ENCODE peak calls at places on chromosomes 16 and 17, in seven cellular contexts. One of them, this sample, is unnamed.

GRCh38 chr17:42535400-42536047 is 517 bp upstream of the NAGLU start:
- DNase-seq in stimulated activated CD4-positive, alpha-beta T cell treated with anti-CD3 and anti-CD28 coated beads, Interleukin-2, amount 100 ng/mL, for 24 hours: no peak
- DNase-seq in AG04450: no peak
- DNase-seq in fibroblast of the conjunctiva: no peak
- DNase-seq in CD8-positive, alpha-beta memory T cell: no peak
- DNase-seq in CD8-positive, alpha-beta T cell: no peak
- DNase-seq in cardiac fibroblast: no peak
- DNase-seq in this sample: no peak

GRCh38 chr17:1703063-1703462 is 7.1 kb downstream of the TLCD2 start:
- DNase-seq in stimulated activated CD4-positive, alpha-beta T cell treated with anti-CD3 and anti-CD28 coated beads, Interleukin-2, amount 100 ng/mL, for 24 hours: no peak
- DNase-seq in AG04450: no peak
- DNase-seq in fibroblast of the conjunctiva: no peak
- DNase-seq in CD8-positive, alpha-beta memory T cell: no peak
- DNase-seq in CD8-positive, alpha-beta T cell: no peak
- DNase-seq in cardiac fibroblast: peak
- DNase-seq in this sample: no peak

GRCh38 chr16:49934557-49935260 is 78.8 kb upstream of the ZNF423 start:
- DNase-seq in stimulated activated CD4-positive, alpha-beta T cell treated with anti-CD3 and anti-CD28 coated beads, Interleukin-2, amount 100 ng/mL, for 24 hours: no peak
- DNase-seq in AG04450: no peak
- DNase-seq in fibroblast of the conjunctiva: no peak
- DNase-seq in CD8-positive, alpha-beta memory T cell: no peak
- DNase-seq in CD8-positive, alpha-beta T cell: no peak
- DNase-seq in cardiac fibroblast: no peak
- DNase-seq in this sample: no peak

GRCh38 chr16:69836252-69836651 is 74.1 kb downstream of the WWP2 start:
- DNase-seq in stimulated activated CD4-positive, alpha-beta T cell treated with anti-CD3 and anti-CD28 coated beads, Interleukin-2, amount 100 ng/mL, for 24 hours: no peak
- DNase-seq in AG04450: no peak
- DNase-seq in fibroblast of the conjunctiva: no peak
- DNase-seq in CD8-positive, alpha-beta memory T cell: no peak
- DNase-seq in CD8-positive, alpha-beta T cell: no peak
- DNase-seq in cardiac fibroblast: no peak
- DNase-seq in this sample: no peak

GRCh38 chr16:64412578-64413280 is 709.1 kb downstream of the CDH11 start:
- DNase-seq in stimulated activated CD4-positive, alpha-beta T cell treated with anti-CD3 and anti-CD28 coated beads, Interleukin-2, amount 100 ng/mL, for 24 hours: no peak
- DNase-seq in AG04450: no peak
- DNase-seq in fibroblast of the conjunctiva: no peak
- DNase-seq in CD8-positive, alpha-beta memory T cell: no peak
- DNase-seq in CD8-positive, alpha-beta T cell: no peak
- DNase-seq in cardiac fibroblast: peak
- DNase-seq in this sample: no peak

GRCh38 chr16:51317575-51317974 is 166.5 kb upstream of the SALL1 start:
- DNase-seq in stimulated activated CD4-positive, alpha-beta T cell treated with anti-CD3 and anti-CD28 coated beads, Interleukin-2, amount 100 ng/mL, for 24 hours: no peak
- DNase-seq in AG04450: no peak
- DNase-seq in fibroblast of the conjunctiva: no peak
- DNase-seq in CD8-positive, alpha-beta memory T cell: no peak
- DNase-seq in CD8-positive, alpha-beta T cell: no peak
- DNase-seq in cardiac fibroblast: no peak
- DNase-seq in this sample: no peak

GRCh38 chr16:24778676-24779075 is 49.2 kb downstream of the TNRC6A start:
- DNase-seq in stimulated activated CD4-positive, alpha-beta T cell treated with anti-CD3 and anti-CD28 coated beads, Interleukin-2, amount 100 ng/mL, for 24 hours: no peak
- DNase-seq in AG04450: no peak
- DNase-seq in fibroblast of the conjunctiva: no peak
- DNase-seq in CD8-positive, alpha-beta memory T cell: no peak
- DNase-seq in CD8-positive, alpha-beta T cell: no peak
- DNase-seq in cardiac fibroblast: no peak
- DNase-seq in this sample: no peak

GRCh38 chr17:43559161-43559816 is 13.1 kb upstream of the ETV4 start:
- DNase-seq in stimulated activated CD4-positive, alpha-beta T cell treated with anti-CD3 and anti-CD28 coated beads, Interleukin-2, amount 100 ng/mL, for 24 hours: no peak
- DNase-seq in AG04450: no peak
- DNase-seq in fibroblast of the conjunctiva: no peak
- DNase-seq in CD8-positive, alpha-beta memory T cell: no peak
- DNase-seq in CD8-positive, alpha-beta T cell: no peak
- DNase-seq in cardiac fibroblast: no peak
- DNase-seq in this sample: no peak

GRCh38 chr16:11327277-11328171 is 17.7 kb upstream of the RMI2 start:
- DNase-seq in stimulated activated CD4-positive, alpha-beta T cell treated with anti-CD3 and anti-CD28 coated beads, Interleukin-2, amount 100 ng/mL, for 24 hours: no peak
- DNase-seq in AG04450: no peak
- DNase-seq in fibroblast of the conjunctiva: no peak
- DNase-seq in CD8-positive, alpha-beta memory T cell: no peak
- DNase-seq in CD8-positive, alpha-beta T cell: no peak
- DNase-seq in cardiac fibroblast: no peak
- DNase-seq in this sample: no peak

GRCh38 chr17:75685508-75685907 is 18.4 kb downstream of the SAP30BP start:
- DNase-seq in stimulated activated CD4-positive, alpha-beta T cell treated with anti-CD3 and anti-CD28 coated beads, Interleukin-2, amount 100 ng/mL, for 24 hours: no peak
- DNase-seq in AG04450: no peak
- DNase-seq in fibroblast of the conjunctiva: no peak
- DNase-seq in CD8-positive, alpha-beta memory T cell: no peak
- DNase-seq in CD8-positive, alpha-beta T cell: no peak
- DNase-seq in cardiac fibroblast: no peak
- DNase-seq in this sample: no peak

GRCh38 chr17:3679186-3680126 is 10.8 kb downstream of the EMC6 start:
- DNase-seq in stimulated activated CD4-positive, alpha-beta T cell treated with anti-CD3 and anti-CD28 coated beads, Interleukin-2, amount 100 ng/mL, for 24 hours: no peak
- DNase-seq in AG04450: no peak
- DNase-seq in fibroblast of the conjunctiva: no peak
- DNase-seq in CD8-positive, alpha-beta memory T cell: no peak
- DNase-seq in CD8-positive, alpha-beta T cell: no peak
- DNase-seq in cardiac fibroblast: no peak
- DNase-seq in this sample: no peak

GRCh38 chr17:79027925-79028491 is 4.0 kb downstream of the C1QTNF1 start:
- DNase-seq in stimulated activated CD4-positive, alpha-beta T cell treated with anti-CD3 and anti-CD28 coated beads, Interleukin-2, amount 100 ng/mL, for 24 hours: no peak
- DNase-seq in AG04450: no peak
- DNase-seq in fibroblast of the conjunctiva: peak
- DNase-seq in CD8-positive, alpha-beta memory T cell: no peak
- DNase-seq in CD8-positive, alpha-beta T cell: no peak
- DNase-seq in cardiac fibroblast: peak
- DNase-seq in this sample: no peak

GRCh38 chr17:76382803-76383644 is 1.4 kb upstream of the SPHK1 start:
- DNase-seq in stimulated activated CD4-positive, alpha-beta T cell treated with anti-CD3 and anti-CD28 coated beads, Interleukin-2, amount 100 ng/mL, for 24 hours: peak
- DNase-seq in AG04450: no peak
- DNase-seq in fibroblast of the conjunctiva: no peak
- DNase-seq in CD8-positive, alpha-beta memory T cell: peak
- DNase-seq in CD8-positive, alpha-beta T cell: peak
- DNase-seq in cardiac fibroblast: peak
- DNase-seq in this sample: no peak

GRCh38 chr17:45895304-45895968 is 1.1 kb downstream of the MAPT start:
- DNase-seq in stimulated activated CD4-positive, alpha-beta T cell treated with anti-CD3 and anti-CD28 coated beads, Interleukin-2, amount 100 ng/mL, for 24 hours: peak
- DNase-seq in AG04450: no peak
- DNase-seq in fibroblast of the conjunctiva: no peak
- DNase-seq in CD8-positive, alpha-beta memory T cell: no peak
- DNase-seq in CD8-positive, alpha-beta T cell: peak
- DNase-seq in cardiac fibroblast: peak
- DNase-seq in this sample: peak

GRCh38 chr16:63080736-63081135 is 1044.5 kb upstream of the CDH8 start:
- DNase-seq in stimulated activated CD4-positive, alpha-beta T cell treated with anti-CD3 and anti-CD28 coated beads, Interleukin-2, amount 100 ng/mL, for 24 hours: no peak
- DNase-seq in AG04450: no peak
- DNase-seq in fibroblast of the conjunctiva: no peak
- DNase-seq in CD8-positive, alpha-beta memory T cell: no peak
- DNase-seq in CD8-positive, alpha-beta T cell: no peak
- DNase-seq in cardiac fibroblast: no peak
- DNase-seq in this sample: no peak

GRCh38 chr16:9859706-9860105 is 322.5 kb downstream of the GRIN2A start:
- DNase-seq in stimulated activated CD4-positive, alpha-beta T cell treated with anti-CD3 and anti-CD28 coated beads, Interleukin-2, amount 100 ng/mL, for 24 hours: no peak
- DNase-seq in AG04450: no peak
- DNase-seq in fibroblast of the conjunctiva: no peak
- DNase-seq in CD8-positive, alpha-beta memory T cell: no peak
- DNase-seq in CD8-positive, alpha-beta T cell: no peak
- DNase-seq in cardiac fibroblast: no peak
- DNase-seq in this sample: no peak

GRCh38 chr16:35011-35775 is 18.2 kb downstream of the POLR3K start:
- DNase-seq in stimulated activated CD4-positive, alpha-beta T cell treated with anti-CD3 and anti-CD28 coated beads, Interleukin-2, amount 100 ng/mL, for 24 hours: no peak
- DNase-seq in AG04450: no peak
- DNase-seq in fibroblast of the conjunctiva: no peak
- DNase-seq in CD8-positive, alpha-beta memory T cell: no peak
- DNase-seq in CD8-positive, alpha-beta T cell: no peak
- DNase-seq in cardiac fibroblast: no peak
- DNase-seq in this sample: peak

GRCh38 chr16:23374721-23375120 is 72.6 kb downstream of the SCNN1B start:
- DNase-seq in stimulated activated CD4-positive, alpha-beta T cell treated with anti-CD3 and anti-CD28 coated beads, Interleukin-2, amount 100 ng/mL, for 24 hours: no peak
- DNase-seq in AG04450: no peak
- DNase-seq in fibroblast of the conjunctiva: no peak
- DNase-seq in CD8-positive, alpha-beta memory T cell: no peak
- DNase-seq in CD8-positive, alpha-beta T cell: no peak
- DNase-seq in cardiac fibroblast: no peak
- DNase-seq in this sample: no peak

GRCh38 chr16:57191056-57191536 is 5.0 kb downstream of the RSPRY1 start:
- DNase-seq in stimulated activated CD4-positive, alpha-beta T cell treated with anti-CD3 and anti-CD28 coated beads, Interleukin-2, amount 100 ng/mL, for 24 hours: no peak
- DNase-seq in AG04450: no peak
- DNase-seq in fibroblast of the conjunctiva: peak
- DNase-seq in CD8-positive, alpha-beta memory T cell: no peak
- DNase-seq in CD8-positive, alpha-beta T cell: no peak
- DNase-seq in cardiac fibroblast: peak
- DNase-seq in this sample: no peak

GRCh38 chr17:4554441-4554996 is 665 bp downstream of the MYBBP1A start:
- DNase-seq in stimulated activated CD4-positive, alpha-beta T cell treated with anti-CD3 and anti-CD28 coated beads, Interleukin-2, amount 100 ng/mL, for 24 hours: no peak
- DNase-seq in AG04450: no peak
- DNase-seq in fibroblast of the conjunctiva: no peak
- DNase-seq in CD8-positive, alpha-beta memory T cell: no peak
- DNase-seq in CD8-positive, alpha-beta T cell: no peak
- DNase-seq in cardiac fibroblast: no peak
- DNase-seq in this sample: no peak

GRCh38 chr16:49675417-49675816 is 180.5 kb downstream of the ZNF423 start:
- DNase-seq in stimulated activated CD4-positive, alpha-beta T cell treated with anti-CD3 and anti-CD28 coated beads, Interleukin-2, amount 100 ng/mL, for 24 hours: no peak
- DNase-seq in AG04450: no peak
- DNase-seq in fibroblast of the conjunctiva: no peak
- DNase-seq in CD8-positive, alpha-beta memory T cell: no peak
- DNase-seq in CD8-positive, alpha-beta T cell: no peak
- DNase-seq in cardiac fibroblast: no peak
- DNase-seq in this sample: no peak

GRCh38 chr17:3812771-3813170 is 11.8 kb upstream of the ITGAE start:
- DNase-seq in stimulated activated CD4-positive, alpha-beta T cell treated with anti-CD3 and anti-CD28 coated beads, Interleukin-2, amount 100 ng/mL, for 24 hours: no peak
- DNase-seq in AG04450: no peak
- DNase-seq in fibroblast of the conjunctiva: no peak
- DNase-seq in CD8-positive, alpha-beta memory T cell: no peak
- DNase-seq in CD8-positive, alpha-beta T cell: no peak
- DNase-seq in cardiac fibroblast: no peak
- DNase-seq in this sample: no peak

GRCh38 chr16:346587-346986 is 5.9 kb downstream of the AXIN1 start:
- DNase-seq in stimulated activated CD4-positive, alpha-beta T cell treated with anti-CD3 and anti-CD28 coated beads, Interleukin-2, amount 100 ng/mL, for 24 hours: no peak
- DNase-seq in AG04450: no peak
- DNase-seq in fibroblast of the conjunctiva: no peak
- DNase-seq in CD8-positive, alpha-beta memory T cell: no peak
- DNase-seq in CD8-positive, alpha-beta T cell: no peak
- DNase-seq in cardiac fibroblast: no peak
- DNase-seq in this sample: no peak

GRCh38 chr17:1643999-1644492 is 1.5 kb downstream of the SCARF1 start:
- DNase-seq in stimulated activated CD4-positive, alpha-beta T cell treated with anti-CD3 and anti-CD28 coated beads, Interleukin-2, amount 100 ng/mL, for 24 hours: no peak
- DNase-seq in AG04450: no peak
- DNase-seq in fibroblast of the conjunctiva: no peak
- DNase-seq in CD8-positive, alpha-beta memory T cell: no peak
- DNase-seq in CD8-positive, alpha-beta T cell: no peak
- DNase-seq in cardiac fibroblast: peak
- DNase-seq in this sample: no peak

GRCh38 chr16:11389083-11389482 is 43.8 kb downstream of the RMI2 start:
- DNase-seq in stimulated activated CD4-positive, alpha-beta T cell treated with anti-CD3 and anti-CD28 coated beads, Interleukin-2, amount 100 ng/mL, for 24 hours: no peak
- DNase-seq in AG04450: no peak
- DNase-seq in fibroblast of the conjunctiva: no peak
- DNase-seq in CD8-positive, alpha-beta memory T cell: no peak
- DNase-seq in CD8-positive, alpha-beta T cell: no peak
- DNase-seq in cardiac fibroblast: no peak
- DNase-seq in this sample: no peak

GRCh38 chr17:72122668-72123495 is 2.1 kb downstream of the SOX9 start:
- DNase-seq in stimulated activated CD4-positive, alpha-beta T cell treated with anti-CD3 and anti-CD28 coated beads, Interleukin-2, amount 100 ng/mL, for 24 hours: no peak
- DNase-seq in AG04450: no peak
- DNase-seq in fibroblast of the conjunctiva: no peak
- DNase-seq in CD8-positive, alpha-beta memory T cell: no peak
- DNase-seq in CD8-positive, alpha-beta T cell: no peak
- DNase-seq in cardiac fibroblast: peak
- DNase-seq in this sample: peak

GRCh38 chr17:9729735-9730420 is 61.5 kb downstream of the DHRS7C start:
- DNase-seq in stimulated activated CD4-positive, alpha-beta T cell treated with anti-CD3 and anti-CD28 coated beads, Interleukin-2, amount 100 ng/mL, for 24 hours: no peak
- DNase-seq in AG04450: no peak
- DNase-seq in fibroblast of the conjunctiva: no peak
- DNase-seq in CD8-positive, alpha-beta memory T cell: no peak
- DNase-seq in CD8-positive, alpha-beta T cell: no peak
- DNase-seq in cardiac fibroblast: peak
- DNase-seq in this sample: no peak

GRCh38 chr16:2243781-2244180 is 7.5 kb downstream of the DNASE1L2 start:
- DNase-seq in stimulated activated CD4-positive, alpha-beta T cell treated with anti-CD3 and anti-CD28 coated beads, Interleukin-2, amount 100 ng/mL, for 24 hours: no peak
- DNase-seq in AG04450: no peak
- DNase-seq in fibroblast of the conjunctiva: no peak
- DNase-seq in CD8-positive, alpha-beta memory T cell: no peak
- DNase-seq in CD8-positive, alpha-beta T cell: no peak
- DNase-seq in cardiac fibroblast: no peak
- DNase-seq in this sample: no peak

GRCh38 chr17:8696951-8697745 is 47.5 kb downstream of the CCDC42 start:
- DNase-seq in stimulated activated CD4-positive, alpha-beta T cell treated with anti-CD3 and anti-CD28 coated beads, Interleukin-2, amount 100 ng/mL, for 24 hours: no peak
- DNase-seq in AG04450: peak
- DNase-seq in fibroblast of the conjunctiva: peak
- DNase-seq in CD8-positive, alpha-beta memory T cell: no peak
- DNase-seq in CD8-positive, alpha-beta T cell: no peak
- DNase-seq in cardiac fibroblast: no peak
- DNase-seq in this sample: no peak

GRCh38 chr16:88453621-88454314 is 688 bp downstream of the ZFPM1 start:
- DNase-seq in stimulated activated CD4-positive, alpha-beta T cell treated with anti-CD3 and anti-CD28 coated beads, Interleukin-2, amount 100 ng/mL, for 24 hours: peak
- DNase-seq in AG04450: no peak
- DNase-seq in fibroblast of the conjunctiva: no peak
- DNase-seq in CD8-positive, alpha-beta memory T cell: no peak
- DNase-seq in CD8-positive, alpha-beta T cell: peak
- DNase-seq in cardiac fibroblast: no peak
- DNase-seq in this sample: no peak

GRCh38 chr17:83064021-83064731 is 15.2 kb upstream of the METRNL start:
- DNase-seq in stimulated activated CD4-positive, alpha-beta T cell treated with anti-CD3 and anti-CD28 coated beads, Interleukin-2, amount 100 ng/mL, for 24 hours: peak
- DNase-seq in AG04450: no peak
- DNase-seq in fibroblast of the conjunctiva: no peak
- DNase-seq in CD8-positive, alpha-beta memory T cell: no peak
- DNase-seq in CD8-positive, alpha-beta T cell: peak
- DNase-seq in cardiac fibroblast: no peak
- DNase-seq in this sample: no peak

GRCh38 chr17:64202683-64203430 is 60.2 kb downstream of the TEX2 start:
- DNase-seq in stimulated activated CD4-positive, alpha-beta T cell treated with anti-CD3 and anti-CD28 coated beads, Interleukin-2, amount 100 ng/mL, for 24 hours: no peak
- DNase-seq in AG04450: no peak
- DNase-seq in fibroblast of the conjunctiva: no peak
- DNase-seq in CD8-positive, alpha-beta memory T cell: no peak
- DNase-seq in CD8-positive, alpha-beta T cell: no peak
- DNase-seq in cardiac fibroblast: peak
- DNase-seq in this sample: peak

GRCh38 chr17:6456321-6456720 is 12.1 kb downstream of the PIMREG start:
- DNase-seq in stimulated activated CD4-positive, alpha-beta T cell treated with anti-CD3 and anti-CD28 coated beads, Interleukin-2, amount 100 ng/mL, for 24 hours: no peak
- DNase-seq in AG04450: no peak
- DNase-seq in fibroblast of the conjunctiva: no peak
- DNase-seq in CD8-positive, alpha-beta memory T cell: no peak
- DNase-seq in CD8-positive, alpha-beta T cell: no peak
- DNase-seq in cardiac fibroblast: no peak
- DNase-seq in this sample: no peak

GRCh38 chr17:67474081-67474661 is 97.1 kb downstream of the PITPNC1 start:
- DNase-seq in stimulated activated CD4-positive, alpha-beta T cell treated with anti-CD3 and anti-CD28 coated beads, Interleukin-2, amount 100 ng/mL, for 24 hours: no peak
- DNase-seq in AG04450: no peak
- DNase-seq in fibroblast of the conjunctiva: no peak
- DNase-seq in CD8-positive, alpha-beta memory T cell: no peak
- DNase-seq in CD8-positive, alpha-beta T cell: peak
- DNase-seq in cardiac fibroblast: peak
- DNase-seq in this sample: no peak

GRCh38 chr17:37648555-37648954 is 5.3 kb upstream of the DDX52 start:
- DNase-seq in stimulated activated CD4-positive, alpha-beta T cell treated with anti-CD3 and anti-CD28 coated beads, Interleukin-2, amount 100 ng/mL, for 24 hours: no peak
- DNase-seq in AG04450: peak
- DNase-seq in fibroblast of the conjunctiva: no peak
- DNase-seq in CD8-positive, alpha-beta memory T cell: no peak
- DNase-seq in CD8-positive, alpha-beta T cell: no peak
- DNase-seq in cardiac fibroblast: peak
- DNase-seq in this sample: no peak

GRCh38 chr17:16288860-16289571 is 64.3 kb downstream of the CENPV start:
- DNase-seq in stimulated activated CD4-positive, alpha-beta T cell treated with anti-CD3 and anti-CD28 coated beads, Interleukin-2, amount 100 ng/mL, for 24 hours: no peak
- DNase-seq in AG04450: no peak
- DNase-seq in fibroblast of the conjunctiva: no peak
- DNase-seq in CD8-positive, alpha-beta memory T cell: no peak
- DNase-seq in CD8-positive, alpha-beta T cell: no peak
- DNase-seq in cardiac fibroblast: no peak
- DNase-seq in this sample: no peak

GRCh38 chr16:1972490-1972877 is 631 bp downstream of the TBL3 start:
- DNase-seq in stimulated activated CD4-positive, alpha-beta T cell treated with anti-CD3 and anti-CD28 coated beads, Interleukin-2, amount 100 ng/mL, for 24 hours: peak
- DNase-seq in AG04450: no peak
- DNase-seq in fibroblast of the conjunctiva: no peak
- DNase-seq in CD8-positive, alpha-beta memory T cell: no peak
- DNase-seq in CD8-positive, alpha-beta T cell: no peak
- DNase-seq in cardiac fibroblast: peak
- DNase-seq in this sample: no peak

GRCh38 chr16:31221357-31222160 is 4.6 kb upstream of the PYDC1 start:
- DNase-seq in stimulated activated CD4-positive, alpha-beta T cell treated with anti-CD3 and anti-CD28 coated beads, Interleukin-2, amount 100 ng/mL, for 24 hours: no peak
- DNase-seq in AG04450: no peak
- DNase-seq in fibroblast of the conjunctiva: no peak
- DNase-seq in CD8-positive, alpha-beta memory T cell: no peak
- DNase-seq in CD8-positive, alpha-beta T cell: no peak
- DNase-seq in cardiac fibroblast: no peak
- DNase-seq in this sample: no peak